ENCODE peak calls at places on chromosome 10, in four cellular contexts. D, L, Q and V are unnamed samples.

GRCh38 chr10:116665541-116666125 is 44.9 kb downstream of the PNLIPRP2 start:
- DNase-seq in D (no peak), L (no peak), Q (peak; percentile 33), V (no peak)

GRCh38 chr10:105585215-105585614 is 944.1 kb downstream of the SORCS3 start:
- DNase-seq in D (no peak), L (no peak), Q (no peak), V (no peak)

GRCh38 chr10:72309290-72310240 is 35.8 kb downstream of the DDIT4 start:
- DNase-seq in D (no peak), L (no peak), Q (peak; percentile 65), V (no peak)

GRCh38 chr10:125068406-125068805 is 92.0 kb downstream of the CTBP2 start:
- DNase-seq in D (no peak), L (no peak), Q (no peak), V (no peak)

GRCh38 chr10:78626471-78626870 is 442.3 kb upstream of the ZMIZ1 start:
- DNase-seq in D (no peak), L (no peak), Q (no peak), V (no peak)

GRCh38 chr10:84360634-84361365 is 32.4 kb downstream of the CCSER2 start:
- DNase-seq in D (no peak), L (no peak), Q (no peak), V (no peak)

GRCh38 chr10:87506988-87507387 is 2.3 kb downstream of the MINPP1 start:
- DNase-seq in D (no peak), L (no peak), Q (no peak), V (no peak)

GRCh38 chr10:79146611-79147130 is 77.9 kb downstream of the ZMIZ1 start:
- DNase-seq in D (no peak), L (no peak), Q (no peak), V (no peak)

GRCh38 chr10:18713077-18713476 is 53.8 kb downstream of the ARL5B start:
- DNase-seq in D (no peak), L (no peak), Q (peak; percentile 16), V (peak; percentile 53)

GRCh38 chr10:12018438-12019342 is 23.9 kb downstream of the UPF2 start:
- DNase-seq in D (no peak), L (no peak), Q (no peak), V (peak; percentile 6)

GRCh38 chr10:86520871-86521619 is 547 bp downstream of the WAPL start:
- DNase-seq in D (peak; percentile 71), L (peak; percentile 12), Q (no peak), V (no peak)

GRCh38 chr10:12949248-12949647 is 52.3 kb downstream of the CCDC3 start:
- DNase-seq in D (no peak), L (no peak), Q (no peak), V (no peak)

GRCh38 chr10:2011106-2011716 is 273.9 kb upstream of the ADARB2 start:
- DNase-seq in D (no peak), L (no peak), Q (no peak), V (no peak)

GRCh38 chr10:101939273-101939635 is 95.7 kb upstream of the KCNIP2 start:
- DNase-seq in D (no peak), L (no peak), Q (peak; percentile 86), V (peak; percentile 80)